ENCODE peak calls at places on chromosome 19, in nine cellular contexts. One of them, this sample, is unnamed.

GRCh38 chr19:32874605-32875004 is 5.0 kb upstream of the SLC7A9 start:
- DNase-seq in mammary epithelial cell: no peak
- DNase-seq in fibroblast of pulmonary artery: no peak
- DNase-seq in suprapubic skin: no peak
- DNase-seq in progenitor cell of endocrine pancreas: no peak
- DNase-seq in brain microvascular endothelial cell: no peak
- DNase-seq in GM12878: no peak
- DNase-seq in PC-9: no peak
- DNase-seq in ascending aorta: no peak
- DNase-seq in this sample: no peak

GRCh38 chr19:7860902-7861618 is 13.1 kb downstream of the PRR36 start:
- DNase-seq in mammary epithelial cell: no peak
- DNase-seq in fibroblast of pulmonary artery: no peak
- DNase-seq in suprapubic skin: no peak
- DNase-seq in progenitor cell of endocrine pancreas: no peak
- DNase-seq in brain microvascular endothelial cell: no peak
- DNase-seq in GM12878: no peak
- DNase-seq in PC-9: no peak
- DNase-seq in ascending aorta: no peak
- DNase-seq in this sample: no peak

GRCh38 chr19:10291554-10292205 is 1.9 kb downstream of the ICAM5 start:
- DNase-seq in mammary epithelial cell: peak
- DNase-seq in fibroblast of pulmonary artery: no peak
- DNase-seq in suprapubic skin: no peak
- DNase-seq in progenitor cell of endocrine pancreas: no peak
- DNase-seq in brain microvascular endothelial cell: no peak
- DNase-seq in GM12878: no peak
- DNase-seq in PC-9: no peak
- DNase-seq in ascending aorta: no peak
- DNase-seq in this sample: no peak

GRCh38 chr19:16591803-16592556 is 19.8 kb upstream of the SLC35E1 start:
- DNase-seq in mammary epithelial cell: peak
- DNase-seq in fibroblast of pulmonary artery: no peak
- DNase-seq in suprapubic skin: no peak
- DNase-seq in progenitor cell of endocrine pancreas: no peak
- DNase-seq in brain microvascular endothelial cell: no peak
- DNase-seq in GM12878: no peak
- DNase-seq in PC-9: no peak
- DNase-seq in ascending aorta: no peak
- DNase-seq in this sample: no peak

GRCh38 chr19:28020631-28021315 is 1192.2 kb downstream of the UQCRFS1 start:
- DNase-seq in mammary epithelial cell: no peak
- DNase-seq in fibroblast of pulmonary artery: no peak
- DNase-seq in suprapubic skin: no peak
- DNase-seq in progenitor cell of endocrine pancreas: no peak
- DNase-seq in brain microvascular endothelial cell: no peak
- DNase-seq in GM12878: no peak
- DNase-seq in PC-9: no peak
- DNase-seq in ascending aorta: no peak
- DNase-seq in this sample: no peak

GRCh38 chr19:49951806-49952474 is 9.0 kb downstream of the SIGLEC11 start:
- DNase-seq in mammary epithelial cell: no peak
- DNase-seq in fibroblast of pulmonary artery: no peak
- DNase-seq in suprapubic skin: no peak
- DNase-seq in progenitor cell of endocrine pancreas: no peak
- DNase-seq in brain microvascular endothelial cell: no peak
- DNase-seq in GM12878: no peak
- DNase-seq in PC-9: no peak
- DNase-seq in ascending aorta: no peak
- DNase-seq in this sample: no peak

GRCh38 chr19:38709119-38709518 is 35.2 kb downstream of the CAPN12 start:
- DNase-seq in mammary epithelial cell: no peak
- DNase-seq in fibroblast of pulmonary artery: no peak
- DNase-seq in suprapubic skin: no peak
- DNase-seq in progenitor cell of endocrine pancreas: no peak
- DNase-seq in brain microvascular endothelial cell: no peak
- DNase-seq in GM12878: no peak
- DNase-seq in PC-9: no peak
- DNase-seq in ascending aorta: no peak
- DNase-seq in this sample: no peak

GRCh38 chr19:7973883-7974282 is 30.4 kb upstream of the TIMM44 start:
- DNase-seq in mammary epithelial cell: no peak
- DNase-seq in fibroblast of pulmonary artery: no peak
- DNase-seq in suprapubic skin: no peak
- DNase-seq in progenitor cell of endocrine pancreas: no peak
- DNase-seq in brain microvascular endothelial cell: no peak
- DNase-seq in GM12878: no peak
- DNase-seq in PC-9: no peak
- DNase-seq in ascending aorta: no peak
- DNase-seq in this sample: no peak

GRCh38 chr19:49642488-49643035 is 553 bp downstream of the SCAF1 start:
- DNase-seq in mammary epithelial cell: no peak
- DNase-seq in fibroblast of pulmonary artery: no peak
- DNase-seq in suprapubic skin: no peak
- DNase-seq in progenitor cell of endocrine pancreas: no peak
- DNase-seq in brain microvascular endothelial cell: no peak
- DNase-seq in GM12878: no peak
- DNase-seq in PC-9: no peak
- DNase-seq in ascending aorta: no peak
- DNase-seq in this sample: no peak

GRCh38 chr19:13159713-13160112 is 9.5 kb downstream of the IER2 start:
- DNase-seq in mammary epithelial cell: no peak
- DNase-seq in fibroblast of pulmonary artery: no peak
- DNase-seq in suprapubic skin: no peak
- DNase-seq in progenitor cell of endocrine pancreas: no peak
- DNase-seq in brain microvascular endothelial cell: no peak
- DNase-seq in GM12878: no peak
- DNase-seq in PC-9: no peak
- DNase-seq in ascending aorta: no peak
- DNase-seq in this sample: no peak

GRCh38 chr19:16920816-16921529 is 32.2 kb downstream of the F2RL3 start:
- DNase-seq in mammary epithelial cell: peak
- DNase-seq in fibroblast of pulmonary artery: peak
- DNase-seq in suprapubic skin: no peak
- DNase-seq in progenitor cell of endocrine pancreas: no peak
- DNase-seq in brain microvascular endothelial cell: peak
- DNase-seq in GM12878: no peak
- DNase-seq in PC-9: peak
- DNase-seq in ascending aorta: no peak
- DNase-seq in this sample: peak

GRCh38 chr19:1747285-1748114 is 5.8 kb upstream of the ONECUT3 start:
- DNase-seq in mammary epithelial cell: peak
- DNase-seq in fibroblast of pulmonary artery: peak
- DNase-seq in suprapubic skin: no peak
- DNase-seq in progenitor cell of endocrine pancreas: no peak
- DNase-seq in brain microvascular endothelial cell: peak
- DNase-seq in GM12878: no peak
- DNase-seq in PC-9: peak
- DNase-seq in ascending aorta: no peak
- DNase-seq in this sample: peak

GRCh38 chr19:35777411-35777841 is 2.1 kb downstream of the ARHGAP33 start:
- DNase-seq in mammary epithelial cell: no peak
- DNase-seq in fibroblast of pulmonary artery: no peak
- DNase-seq in suprapubic skin: no peak
- DNase-seq in progenitor cell of endocrine pancreas: no peak
- DNase-seq in brain microvascular endothelial cell: no peak
- DNase-seq in GM12878: no peak
- DNase-seq in PC-9: no peak
- DNase-seq in ascending aorta: no peak
- DNase-seq in this sample: peak

GRCh38 chr19:16327911-16328823 is 3.5 kb downstream of the KLF2 start:
- DNase-seq in mammary epithelial cell: no peak
- DNase-seq in fibroblast of pulmonary artery: peak
- DNase-seq in suprapubic skin: peak
- DNase-seq in progenitor cell of endocrine pancreas: no peak
- DNase-seq in brain microvascular endothelial cell: no peak
- DNase-seq in GM12878: no peak
- DNase-seq in PC-9: no peak
- DNase-seq in ascending aorta: peak
- DNase-seq in this sample: no peak

GRCh38 chr19:2984196-2984490 is 6.8 kb downstream of the TLE6 start:
- DNase-seq in mammary epithelial cell: no peak
- DNase-seq in fibroblast of pulmonary artery: no peak
- DNase-seq in suprapubic skin: no peak
- DNase-seq in progenitor cell of endocrine pancreas: no peak
- DNase-seq in brain microvascular endothelial cell: no peak
- DNase-seq in GM12878: no peak
- DNase-seq in PC-9: no peak
- DNase-seq in ascending aorta: peak
- DNase-seq in this sample: no peak

GRCh38 chr19:2982556-2982955 is 5.2 kb downstream of the TLE6 start:
- DNase-seq in mammary epithelial cell: no peak
- DNase-seq in fibroblast of pulmonary artery: no peak
- DNase-seq in suprapubic skin: no peak
- DNase-seq in progenitor cell of endocrine pancreas: no peak
- DNase-seq in brain microvascular endothelial cell: no peak
- DNase-seq in GM12878: no peak
- DNase-seq in PC-9: no peak
- DNase-seq in ascending aorta: no peak
- DNase-seq in this sample: no peak

GRCh38 chr19:2982983-2983350 is 5.6 kb downstream of the TLE6 start:
- DNase-seq in mammary epithelial cell: peak
- DNase-seq in fibroblast of pulmonary artery: peak
- DNase-seq in suprapubic skin: peak
- DNase-seq in progenitor cell of endocrine pancreas: no peak
- DNase-seq in brain microvascular endothelial cell: no peak
- DNase-seq in GM12878: no peak
- DNase-seq in PC-9: peak
- DNase-seq in ascending aorta: peak
- DNase-seq in this sample: peak

GRCh38 chr19:2983351-2984195 is 6.2 kb downstream of the TLE6 start:
- DNase-seq in mammary epithelial cell: peak
- DNase-seq in fibroblast of pulmonary artery: peak
- DNase-seq in suprapubic skin: no peak
- DNase-seq in progenitor cell of endocrine pancreas: peak
- DNase-seq in brain microvascular endothelial cell: no peak
- DNase-seq in GM12878: no peak
- DNase-seq in PC-9: peak
- DNase-seq in ascending aorta: peak
- DNase-seq in this sample: no peak

DNA sequence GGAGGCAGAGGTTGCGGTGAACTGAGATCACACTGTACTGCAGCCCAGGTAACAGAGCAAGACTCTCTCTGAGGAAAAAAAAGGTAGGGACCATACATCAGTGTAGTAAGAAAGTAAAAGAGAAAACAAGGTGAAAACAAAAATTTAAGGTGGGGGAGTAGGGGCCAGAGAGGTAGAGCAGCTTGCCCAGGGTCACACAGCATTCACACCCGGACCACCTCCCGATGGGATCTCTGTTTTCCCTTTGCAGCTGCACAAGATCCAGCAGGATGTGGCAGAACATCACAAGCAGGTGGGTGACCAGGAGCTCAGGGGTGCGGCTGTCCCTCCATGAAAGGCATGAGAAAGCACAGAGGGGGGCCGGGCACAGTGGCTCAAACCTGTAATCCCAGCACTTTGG is 4.5 kb downstream of the TLE6 start:
- DNase-seq in mammary epithelial cell: no peak
- DNase-seq in fibroblast of pulmonary artery: no peak
- DNase-seq in suprapubic skin: no peak
- DNase-seq in progenitor cell of endocrine pancreas: no peak
- DNase-seq in brain microvascular endothelial cell: no peak
- DNase-seq in GM12878: no peak
- DNase-seq in PC-9: no peak
- DNase-seq in ascending aorta: no peak
- DNase-seq in this sample: no peak
- TF ChIP-seq CTCF in mammary epithelial cell: no peak
- TF ChIP-seq CTCF in fibroblast of pulmonary artery: no peak
- TF ChIP-seq CTCF in suprapubic skin: no peak
- TF ChIP-seq CTCF in progenitor cell of endocrine pancreas: no peak
- TF ChIP-seq CTCF in brain microvascular endothelial cell: no peak
- TF ChIP-seq CTCF in GM12878: no peak
- TF ChIP-seq CTCF in PC-9: no peak
- TF ChIP-seq CTCF in ascending aorta: no peak
- TF ChIP-seq CTCF in this sample: no peak

GRCh38 chr19:55912916-55913315 is 19.2 kb downstream of the NLRP13 start:
- DNase-seq in mammary epithelial cell: no peak
- DNase-seq in fibroblast of pulmonary artery: no peak
- DNase-seq in suprapubic skin: no peak
- DNase-seq in progenitor cell of endocrine pancreas: no peak
- DNase-seq in brain microvascular endothelial cell: no peak
- DNase-seq in GM12878: no peak
- DNase-seq in PC-9: no peak
- DNase-seq in ascending aorta: no peak
- DNase-seq in this sample: no peak

GRCh38 chr19:55909801-55910200 is 22.3 kb downstream of the NLRP13 start:
- DNase-seq in mammary epithelial cell: no peak
- DNase-seq in fibroblast of pulmonary artery: no peak
- DNase-seq in suprapubic skin: no peak
- DNase-seq in progenitor cell of endocrine pancreas: no peak
- DNase-seq in brain microvascular endothelial cell: no peak
- DNase-seq in GM12878: no peak
- DNase-seq in PC-9: no peak
- DNase-seq in ascending aorta: no peak
- DNase-seq in this sample: no peak

GRCh38 chr19:55913643-55914268 is 18.4 kb downstream of the NLRP13 start:
- DNase-seq in mammary epithelial cell: no peak
- DNase-seq in fibroblast of pulmonary artery: no peak
- DNase-seq in suprapubic skin: no peak
- DNase-seq in progenitor cell of endocrine pancreas: no peak
- DNase-seq in brain microvascular endothelial cell: no peak
- DNase-seq in GM12878: no peak
- DNase-seq in PC-9: peak
- DNase-seq in ascending aorta: no peak
- DNase-seq in this sample: no peak
- TF ChIP-seq CTCF in mammary epithelial cell: no peak
- TF ChIP-seq CTCF in fibroblast of pulmonary artery: no peak
- TF ChIP-seq CTCF in suprapubic skin: no peak
- TF ChIP-seq CTCF in progenitor cell of endocrine pancreas: no peak
- TF ChIP-seq CTCF in brain microvascular endothelial cell: no peak
- TF ChIP-seq CTCF in GM12878: peak
- TF ChIP-seq CTCF in PC-9: peak
- TF ChIP-seq CTCF in ascending aorta: no peak
- TF ChIP-seq CTCF in this sample: peak

GRCh38 chr19:18477042-18477760 is 39.3 kb upstream of the ISYNA1 start:
- DNase-seq in mammary epithelial cell: no peak
- DNase-seq in fibroblast of pulmonary artery: no peak
- DNase-seq in suprapubic skin: no peak
- DNase-seq in progenitor cell of endocrine pancreas: no peak
- DNase-seq in brain microvascular endothelial cell: no peak
- DNase-seq in GM12878: no peak
- DNase-seq in PC-9: no peak
- DNase-seq in ascending aorta: no peak
- DNase-seq in this sample: no peak
- TF ChIP-seq CTCF in mammary epithelial cell: no peak
- TF ChIP-seq CTCF in fibroblast of pulmonary artery: no peak
- TF ChIP-seq CTCF in suprapubic skin: no peak
- TF ChIP-seq CTCF in progenitor cell of endocrine pancreas: peak
- TF ChIP-seq CTCF in brain microvascular endothelial cell: peak
- TF ChIP-seq CTCF in GM12878: no peak
- TF ChIP-seq CTCF in PC-9: no peak
- TF ChIP-seq CTCF in ascending aorta: peak
- TF ChIP-seq CTCF in this sample: peak

DNA sequence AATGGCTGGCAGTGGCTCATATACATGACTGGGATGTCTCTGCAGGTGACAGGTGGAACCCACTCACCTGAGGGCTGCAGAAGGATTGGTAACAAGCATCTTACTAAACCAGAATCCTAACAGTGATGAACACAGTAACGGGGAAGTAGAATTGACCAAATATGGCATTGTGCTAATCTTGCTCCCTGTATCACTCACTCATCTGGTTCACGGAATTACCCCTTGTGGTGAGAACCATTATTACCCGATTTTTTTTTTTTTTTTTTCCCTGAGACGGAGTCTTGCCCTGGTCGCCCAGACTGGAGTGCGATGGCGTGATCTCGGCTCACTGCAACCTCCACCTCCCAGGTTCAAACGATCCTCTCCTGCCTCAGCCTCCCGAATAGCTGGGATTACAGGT is 69.5 kb downstream of the PTPRS start:
- DNase-seq in mammary epithelial cell: no peak
- DNase-seq in fibroblast of pulmonary artery: peak
- DNase-seq in suprapubic skin: no peak
- DNase-seq in progenitor cell of endocrine pancreas: no peak
- DNase-seq in brain microvascular endothelial cell: no peak
- DNase-seq in GM12878: no peak
- DNase-seq in PC-9: no peak
- DNase-seq in ascending aorta: no peak
- DNase-seq in this sample: no peak
- TF ChIP-seq CTCF in mammary epithelial cell: no peak
- TF ChIP-seq CTCF in fibroblast of pulmonary artery: peak
- TF ChIP-seq CTCF in suprapubic skin: no peak
- TF ChIP-seq CTCF in progenitor cell of endocrine pancreas: peak
- TF ChIP-seq CTCF in brain microvascular endothelial cell: peak
- TF ChIP-seq CTCF in GM12878: no peak
- TF ChIP-seq CTCF in PC-9: no peak
- TF ChIP-seq CTCF in ascending aorta: no peak
- TF ChIP-seq CTCF in this sample: no peak